ENCODE peak calls at places on chromosomes 3 and 15, in six cellular contexts. U, W, M, N, O and Q are unnamed samples.
A peak's percentile ranks its signal among the peaks of the same experiment; 100 is the strongest.

GRCh38 chr3:62888180-62888579 is 13.0 kb upstream of the CADPS start:
- DNase-seq in U (no peak), W (no peak), M (no peak), N (no peak), O (no peak), Q (no peak)

GRCh38 chr3:136305879-136306278 is 55.7 kb downstream of the PCCB start:
- DNase-seq in U (peak; percentile 19), W (peak; percentile 0), M (no peak), N (no peak), O (no peak), Q (no peak)

GRCh38 chr3:31495971-31496370 is 36.8 kb upstream of the STT3B start:
- DNase-seq in U (no peak), W (no peak), M (no peak), N (no peak), O (no peak), Q (no peak)

GRCh38 chr3:48783304-48783703 is 64.4 kb downstream of the PRKAR2A start:
- DNase-seq in U (no peak), W (no peak), M (no peak), N (no peak), O (no peak), Q (no peak)

GRCh38 chr3:48693826-48694225 is 8.1 kb upstream of the NCKIPSD start:
- DNase-seq in U (no peak), W (no peak), M (no peak), N (no peak), O (no peak), Q (no peak)

GRCh38 chr3:37824954-37825328 is 36.7 kb upstream of the CTDSPL start:
- DNase-seq in U (no peak), W (peak; percentile 14), M (no peak), N (no peak), O (no peak), Q (no peak)

GRCh38 chr3:33578325-33579180 is 138.3 kb upstream of the UBP1 start:
- DNase-seq in U (no peak), W (no peak), M (no peak), N (no peak), O (no peak), Q (no peak)

GRCh38 chr3:102665183-102665582 is 230.4 kb downstream of the ZPLD1 start:
- DNase-seq in U (no peak), W (no peak), M (no peak), N (no peak), O (no peak), Q (no peak)

GRCh38 chr3:24367216-24367615 is 127.4 kb downstream of the THRB start:
- DNase-seq in U (no peak), W (no peak), M (no peak), N (no peak), O (no peak), Q (no peak)

GRCh38 chr3:65879372-65879771 is 159.3 kb downstream of the MAGI1 start:
- DNase-seq in U (no peak), W (no peak), M (no peak), N (no peak), O (no peak), Q (peak; percentile 3)

GRCh38 chr15:32683906-32684584 is 33.8 kb upstream of the GREM1 start:
- DNase-seq in U (no peak), W (no peak), M (no peak), N (no peak), O (no peak), Q (no peak)

GRCh38 chr15:68820205-68820588 is 498 bp downstream of the ANP32A start:
- DNase-seq in U (peak; percentile 74), W (peak; percentile 41), M (peak; percentile 60), N (no peak), O (peak; percentile 49), Q (no peak)

GRCh38 chr3:42853739-42854302 is 21.9 kb downstream of the CYP8B1 start:
- DNase-seq in U (no peak), W (no peak), M (no peak), N (peak; percentile 32), O (no peak), Q (no peak)

GRCh38 chr15:95929232-95929846 is 401.2 kb upstream of the NR2F2 start:
- DNase-seq in U (peak; percentile 4), W (peak; percentile 46), M (no peak), N (no peak), O (no peak), Q (no peak)

GRCh38 chr15:69812881-69813280 is 284.8 kb downstream of the TLE3 start:
- DNase-seq in U (no peak), W (no peak), M (no peak), N (no peak), O (no peak), Q (no peak)

GRCh38 chr3:101633186-101633585 is 43.7 kb downstream of the ZBTB11 start:
- DNase-seq in U (no peak), W (no peak), M (no peak), N (peak; percentile 26), O (no peak), Q (peak; percentile 29)

GRCh38 chr15:81080946-81081345 is 53.1 kb upstream of the CFAP161 start:
- DNase-seq in U (no peak), W (no peak), M (no peak), N (no peak), O (no peak), Q (no peak)

GRCh38 chr15:34865531-34865930 is 70.2 kb upstream of the ACTC1 start:
- DNase-seq in U (no peak), W (no peak), M (no peak), N (no peak), O (no peak), Q (no peak)

GRCh38 chr3:147939425-147940196 is 530.4 kb downstream of the ZIC1 start:
- DNase-seq in U (no peak), W (no peak), M (no peak), N (no peak), O (no peak), Q (no peak)

GRCh38 chr15:67967871-67968423 is 86.2 kb upstream of the PIAS1 start:
- DNase-seq in U (no peak), W (peak; percentile 84), M (peak; percentile 7), N (no peak), O (peak; percentile 82), Q (no peak)